ENCODE peak calls at places on chromosome 3, in eight cellular contexts. One of them, this sample, is unnamed.

GRCh38 chr3:144127700-144128099 is 156.1 kb downstream of the DIPK2A start:
- DNase-seq in left colon: no peak
- DNase-seq in NCI-H1048: no peak
- DNase-seq in WERI-Rb-1: no peak
- DNase-seq in NCI-H774: no peak
- DNase-seq in SIG-M5: no peak
- DNase-seq in heart right ventricle: no peak
- DNase-seq in neural crest cell: no peak
- DNase-seq in this sample: no peak

GRCh38 chr3:180026997-180027396 is 9.7 kb downstream of the PEX5L start:
- DNase-seq in left colon: no peak
- DNase-seq in NCI-H1048: no peak
- DNase-seq in WERI-Rb-1: no peak
- DNase-seq in NCI-H774: no peak
- DNase-seq in SIG-M5: no peak
- DNase-seq in heart right ventricle: no peak
- DNase-seq in neural crest cell: no peak
- DNase-seq in this sample: no peak

GRCh38 chr3:13227315-13228165 is 154.3 kb upstream of the IQSEC1 start:
- DNase-seq in left colon: no peak
- DNase-seq in NCI-H1048: no peak
- DNase-seq in WERI-Rb-1: no peak
- DNase-seq in NCI-H774: no peak
- DNase-seq in SIG-M5: no peak
- DNase-seq in heart right ventricle: no peak
- DNase-seq in neural crest cell: no peak
- DNase-seq in this sample: no peak

GRCh38 chr3:150248116-150248864 is 159.8 kb upstream of the TSC22D2 start:
- DNase-seq in left colon: no peak
- DNase-seq in NCI-H1048: no peak
- DNase-seq in WERI-Rb-1: no peak
- DNase-seq in NCI-H774: no peak
- DNase-seq in SIG-M5: no peak
- DNase-seq in heart right ventricle: no peak
- DNase-seq in neural crest cell: no peak
- DNase-seq in this sample: no peak

GRCh38 chr3:139772539-139773500 is 95.0 kb upstream of the NMNAT3 start:
- DNase-seq in left colon: no peak
- DNase-seq in NCI-H1048: no peak
- DNase-seq in WERI-Rb-1: no peak
- DNase-seq in NCI-H774: no peak
- DNase-seq in SIG-M5: no peak
- DNase-seq in heart right ventricle: no peak
- DNase-seq in neural crest cell: no peak
- DNase-seq in this sample: peak; percentile 26

GRCh38 chr3:48826451-48826850 is 21.2 kb downstream of the PRKAR2A start:
- DNase-seq in left colon: no peak
- DNase-seq in NCI-H1048: no peak
- DNase-seq in WERI-Rb-1: no peak
- DNase-seq in NCI-H774: no peak
- DNase-seq in SIG-M5: no peak
- DNase-seq in heart right ventricle: no peak
- DNase-seq in neural crest cell: no peak
- DNase-seq in this sample: no peak

GRCh38 chr3:36295206-36295760 is 85.0 kb upstream of the STAC start:
- DNase-seq in left colon: no peak
- DNase-seq in NCI-H1048: no peak
- DNase-seq in WERI-Rb-1: no peak
- DNase-seq in NCI-H774: no peak
- DNase-seq in SIG-M5: no peak
- DNase-seq in heart right ventricle: no peak
- DNase-seq in neural crest cell: no peak
- DNase-seq in this sample: no peak

GRCh38 chr3:71258116-71258515 is 325.4 kb downstream of the FOXP1 start:
- DNase-seq in left colon: no peak
- DNase-seq in NCI-H1048: no peak
- DNase-seq in WERI-Rb-1: no peak
- DNase-seq in NCI-H774: peak; percentile 36
- DNase-seq in SIG-M5: no peak
- DNase-seq in heart right ventricle: no peak
- DNase-seq in neural crest cell: no peak
- DNase-seq in this sample: no peak

GRCh38 chr3:30680789-30681188 is 74.4 kb downstream of the TGFBR2 start:
- DNase-seq in left colon: no peak
- DNase-seq in NCI-H1048: no peak
- DNase-seq in WERI-Rb-1: no peak
- DNase-seq in NCI-H774: no peak
- DNase-seq in SIG-M5: no peak
- DNase-seq in heart right ventricle: peak; percentile 21
- DNase-seq in neural crest cell: peak; percentile 39
- DNase-seq in this sample: no peak

GRCh38 chr3:127848131-127849129 is 26.1 kb upstream of the MGLL start:
- DNase-seq in left colon: no peak
- DNase-seq in NCI-H1048: no peak
- DNase-seq in WERI-Rb-1: peak; percentile 11
- DNase-seq in NCI-H774: no peak
- DNase-seq in SIG-M5: no peak
- DNase-seq in heart right ventricle: no peak
- DNase-seq in neural crest cell: no peak
- DNase-seq in this sample: peak; percentile 72

GRCh38 chr3:10623578-10624275 is 118.3 kb upstream of the ATP2B2 start:
- DNase-seq in left colon: no peak
- DNase-seq in NCI-H1048: no peak
- DNase-seq in WERI-Rb-1: no peak
- DNase-seq in NCI-H774: no peak
- DNase-seq in SIG-M5: no peak
- DNase-seq in heart right ventricle: no peak
- DNase-seq in neural crest cell: no peak
- DNase-seq in this sample: no peak

GRCh38 chr3:107001635-107002034 is 375.6 kb upstream of the CCDC54 start:
- DNase-seq in left colon: no peak
- DNase-seq in NCI-H1048: no peak
- DNase-seq in WERI-Rb-1: no peak
- DNase-seq in NCI-H774: no peak
- DNase-seq in SIG-M5: no peak
- DNase-seq in heart right ventricle: no peak
- DNase-seq in neural crest cell: no peak
- DNase-seq in this sample: no peak

GRCh38 chr3:179463299-179463698 is 12.0 kb upstream of the GNB4 start:
- DNase-seq in left colon: no peak
- DNase-seq in NCI-H1048: no peak
- DNase-seq in WERI-Rb-1: no peak
- DNase-seq in NCI-H774: no peak
- DNase-seq in SIG-M5: no peak
- DNase-seq in heart right ventricle: no peak
- DNase-seq in neural crest cell: no peak
- DNase-seq in this sample: no peak

GRCh38 chr3:185815391-185816282 is 9.2 kb downstream of the IGF2BP2 start:
- DNase-seq in left colon: no peak
- DNase-seq in NCI-H1048: no peak
- DNase-seq in WERI-Rb-1: no peak
- DNase-seq in NCI-H774: no peak
- DNase-seq in SIG-M5: no peak
- DNase-seq in heart right ventricle: no peak
- DNase-seq in neural crest cell: no peak
- DNase-seq in this sample: no peak

GRCh38 chr3:126352476-126353454 is 4.4 kb downstream of the KLF15 start:
- DNase-seq in left colon: peak; percentile 19
- DNase-seq in NCI-H1048: no peak
- DNase-seq in WERI-Rb-1: peak; percentile 0
- DNase-seq in NCI-H774: no peak
- DNase-seq in SIG-M5: no peak
- DNase-seq in heart right ventricle: no peak
- DNase-seq in neural crest cell: no peak
- DNase-seq in this sample: no peak

GRCh38 chr3:119913021-119913420 is 131.1 kb downstream of the NR1I2 start:
- DNase-seq in left colon: no peak
- DNase-seq in NCI-H1048: no peak
- DNase-seq in WERI-Rb-1: no peak
- DNase-seq in NCI-H774: no peak
- DNase-seq in SIG-M5: no peak
- DNase-seq in heart right ventricle: no peak
- DNase-seq in neural crest cell: no peak
- DNase-seq in this sample: no peak

GRCh38 chr3:66692108-66692750 is 191.4 kb upstream of the LRIG1 start:
- DNase-seq in left colon: peak; percentile 36
- DNase-seq in NCI-H1048: no peak
- DNase-seq in WERI-Rb-1: no peak
- DNase-seq in NCI-H774: no peak
- DNase-seq in SIG-M5: no peak
- DNase-seq in heart right ventricle: no peak
- DNase-seq in neural crest cell: no peak
- DNase-seq in this sample: no peak

GRCh38 chr3:161284989-161285388 is 63.9 kb downstream of the NMD3 start:
- DNase-seq in left colon: no peak
- DNase-seq in NCI-H1048: no peak
- DNase-seq in WERI-Rb-1: no peak
- DNase-seq in NCI-H774: no peak
- DNase-seq in SIG-M5: no peak
- DNase-seq in heart right ventricle: no peak
- DNase-seq in neural crest cell: no peak
- DNase-seq in this sample: no peak

GRCh38 chr3:157865449-157865862 is 240.8 kb downstream of the SHOX2 start:
- DNase-seq in left colon: no peak
- DNase-seq in NCI-H1048: no peak
- DNase-seq in WERI-Rb-1: peak; percentile 76
- DNase-seq in NCI-H774: peak; percentile 44
- DNase-seq in SIG-M5: no peak
- DNase-seq in heart right ventricle: peak; percentile 15
- DNase-seq in neural crest cell: peak; percentile 22
- DNase-seq in this sample: no peak

GRCh38 chr3:106104078-106104477 is 235.3 kb upstream of the CBLB start:
- DNase-seq in left colon: no peak
- DNase-seq in NCI-H1048: no peak
- DNase-seq in WERI-Rb-1: no peak
- DNase-seq in NCI-H774: no peak
- DNase-seq in SIG-M5: no peak
- DNase-seq in heart right ventricle: no peak
- DNase-seq in neural crest cell: no peak
- DNase-seq in this sample: no peak

GRCh38 chr3:112358311-112358780 is 25.4 kb downstream of the CD200 start:
- DNase-seq in left colon: no peak
- DNase-seq in NCI-H1048: no peak
- DNase-seq in WERI-Rb-1: no peak
- DNase-seq in NCI-H774: no peak
- DNase-seq in SIG-M5: no peak
- DNase-seq in heart right ventricle: no peak
- DNase-seq in neural crest cell: no peak
- DNase-seq in this sample: no peak

GRCh38 chr3:9715127-9715526 is 11.5 kb downstream of the CPNE9 start:
- DNase-seq in left colon: no peak
- DNase-seq in NCI-H1048: no peak
- DNase-seq in WERI-Rb-1: no peak
- DNase-seq in NCI-H774: peak; percentile 34
- DNase-seq in SIG-M5: no peak
- DNase-seq in heart right ventricle: no peak
- DNase-seq in neural crest cell: no peak
- DNase-seq in this sample: no peak

GRCh38 chr3:77038928-77039605 is 832 bp upstream of the ROBO2 start:
- DNase-seq in left colon: no peak
- DNase-seq in NCI-H1048: no peak
- DNase-seq in WERI-Rb-1: peak; percentile 52
- DNase-seq in NCI-H774: peak; percentile 23
- DNase-seq in SIG-M5: no peak
- DNase-seq in heart right ventricle: no peak
- DNase-seq in neural crest cell: no peak
- DNase-seq in this sample: no peak

GRCh38 chr3:194584866-194585265 is 48.4 kb downstream of the TMEM44 start:
- DNase-seq in left colon: no peak
- DNase-seq in NCI-H1048: no peak
- DNase-seq in WERI-Rb-1: no peak
- DNase-seq in NCI-H774: no peak
- DNase-seq in SIG-M5: no peak
- DNase-seq in heart right ventricle: no peak
- DNase-seq in neural crest cell: no peak
- DNase-seq in this sample: no peak

GRCh38 chr3:45204136-45204535 is 22.0 kb downstream of the TMEM158 start:
- DNase-seq in left colon: no peak
- DNase-seq in NCI-H1048: no peak
- DNase-seq in WERI-Rb-1: no peak
- DNase-seq in NCI-H774: no peak
- DNase-seq in SIG-M5: no peak
- DNase-seq in heart right ventricle: no peak
- DNase-seq in neural crest cell: no peak
- DNase-seq in this sample: no peak

GRCh38 chr3:14410501-14411165 is 8.2 kb downstream of the SLC6A6 start:
- DNase-seq in left colon: no peak
- DNase-seq in NCI-H1048: no peak
- DNase-seq in WERI-Rb-1: no peak
- DNase-seq in NCI-H774: no peak
- DNase-seq in SIG-M5: peak; percentile 53
- DNase-seq in heart right ventricle: no peak
- DNase-seq in neural crest cell: no peak
- DNase-seq in this sample: no peak

GRCh38 chr3:7506606-7507180 is 645.8 kb downstream of the GRM7 start:
- DNase-seq in left colon: no peak
- DNase-seq in NCI-H1048: no peak
- DNase-seq in WERI-Rb-1: peak; percentile 16
- DNase-seq in NCI-H774: no peak
- DNase-seq in SIG-M5: no peak
- DNase-seq in heart right ventricle: no peak
- DNase-seq in neural crest cell: no peak
- DNase-seq in this sample: no peak

GRCh38 chr3:127673191-127674098 is 693 bp downstream of the ABTB1 start:
- DNase-seq in left colon: peak; percentile 67
- DNase-seq in NCI-H1048: no peak
- DNase-seq in WERI-Rb-1: peak; percentile 58
- DNase-seq in NCI-H774: peak; percentile 33
- DNase-seq in SIG-M5: no peak
- DNase-seq in heart right ventricle: peak; percentile 73
- DNase-seq in neural crest cell: peak; percentile 33
- DNase-seq in this sample: no peak

GRCh38 chr3:66394261-66395249 is 106.3 kb downstream of the LRIG1 start:
- DNase-seq in left colon: no peak
- DNase-seq in NCI-H1048: no peak
- DNase-seq in WERI-Rb-1: no peak
- DNase-seq in NCI-H774: no peak
- DNase-seq in SIG-M5: no peak
- DNase-seq in heart right ventricle: no peak
- DNase-seq in neural crest cell: no peak
- DNase-seq in this sample: no peak

GRCh38 chr3:125108833-125109540 is 53.2 kb upstream of the HEG1 start:
- DNase-seq in left colon: no peak
- DNase-seq in NCI-H1048: no peak
- DNase-seq in WERI-Rb-1: no peak
- DNase-seq in NCI-H774: no peak
- DNase-seq in SIG-M5: no peak
- DNase-seq in heart right ventricle: no peak
- DNase-seq in neural crest cell: no peak
- DNase-seq in this sample: no peak

GRCh38 chr3:122102191-122102935 is 47.2 kb downstream of the CD86 start:
- DNase-seq in left colon: no peak
- DNase-seq in NCI-H1048: no peak
- DNase-seq in WERI-Rb-1: no peak
- DNase-seq in NCI-H774: no peak
- DNase-seq in SIG-M5: peak; percentile 36
- DNase-seq in heart right ventricle: no peak
- DNase-seq in neural crest cell: no peak
- DNase-seq in this sample: no peak

GRCh38 chr3:167864559-167864887 is 129.0 kb downstream of the SERPINI1 start:
- DNase-seq in left colon: no peak
- DNase-seq in NCI-H1048: no peak
- DNase-seq in WERI-Rb-1: no peak
- DNase-seq in NCI-H774: no peak
- DNase-seq in SIG-M5: no peak
- DNase-seq in heart right ventricle: no peak
- DNase-seq in neural crest cell: no peak
- DNase-seq in this sample: no peak

GRCh38 chr3:167163580-167163979 is 216.5 kb downstream of the ZBBX start:
- DNase-seq in left colon: no peak
- DNase-seq in NCI-H1048: no peak
- DNase-seq in WERI-Rb-1: peak; percentile 67
- DNase-seq in NCI-H774: no peak
- DNase-seq in SIG-M5: no peak
- DNase-seq in heart right ventricle: no peak
- DNase-seq in neural crest cell: no peak
- DNase-seq in this sample: no peak

GRCh38 chr3:44562147-44562546 is 7.2 kb downstream of the ZKSCAN7 start:
- DNase-seq in left colon: no peak
- DNase-seq in NCI-H1048: no peak
- DNase-seq in WERI-Rb-1: no peak
- DNase-seq in NCI-H774: no peak
- DNase-seq in SIG-M5: no peak
- DNase-seq in heart right ventricle: no peak
- DNase-seq in neural crest cell: no peak
- DNase-seq in this sample: no peak